ENCODE peak calls at places on chromosomes 5 and 9, in four cellular contexts. J is ascending aorta, Q is caudate nucleus, F is A549. Z is an unnamed sample.
A peak's percentile ranks its signal among the peaks of the same experiment; 100 is the strongest.

GRCh38 chr9:106085479-106085878 is 391.1 kb downstream of the TMEM38B start:
- DNase-seq in Q (no peak), J (no peak), F (no peak), Z (no peak)

GRCh38 chr5:173888473-173889135 is 455 bp downstream of the CPEB4 start:
- DNase-seq in Q (no peak), F (no peak), J (no peak), Z (peak; percentile 69)

GRCh38 chr9:137666505-137666809 is 47.7 kb downstream of the EHMT1 start:
- DNase-seq in Q (no peak), F (no peak), J (no peak), Z (no peak)

GRCh38 chr5:141889282-141889871 is 11.2 kb upstream of the PCDH1 start:
- DNase-seq in J (no peak), Q (no peak), F (peak; percentile 31), Z (no peak)

GRCh38 chr9:131289301-131290038 is at the start of gene PLPP7:
- DNase-seq in Q (peak; percentile 71), F (no peak), J (peak; percentile 91), Z (peak; percentile 88)

GRCh38 chr5:133333561-133334150 is 278.7 kb downstream of the FSTL4 start:
- DNase-seq in J (no peak), F (no peak), Q (no peak), Z (no peak)

GRCh38 chr5:135484563-135485157 is 32.5 kb upstream of the TIFAB start:
- DNase-seq in Q (no peak), J (no peak), F (no peak), Z (no peak)

GRCh38 chr9:109439378-109440116 is 58.6 kb downstream of the PTPN3 start:
- DNase-seq in Q (no peak), F (no peak), J (no peak), Z (no peak)

GRCh38 chr9:110050925-110051355 is 157.0 kb downstream of the C9orf152 start:
- DNase-seq in Q (no peak), J (peak; percentile 72), F (peak; percentile 65), Z (no peak)

GRCh38 chr5:61811052-61811451 is 479.0 kb downstream of the ZSWIM6 start:
- DNase-seq in F (no peak), J (no peak), Q (no peak), Z (no peak)

GRCh38 chr5:54859321-54859720 is 126.1 kb downstream of the ESM1 start:
- DNase-seq in J (no peak), Q (no peak), F (no peak), Z (no peak)

GRCh38 chr5:174925586-174925985 is 201.2 kb downstream of the MSX2 start:
- DNase-seq in F (no peak), J (no peak), Q (no peak), Z (no peak)

GRCh38 chr5:19795218-19795617 is 192.8 kb downstream of the CDH18 start:
- DNase-seq in Q (no peak), F (peak; percentile 3), J (no peak), Z (no peak)

GRCh38 chr5:89253931-89254330 is 370.9 kb upstream of the MEF2C start:
- DNase-seq in Q (no peak), J (no peak), F (no peak), Z (no peak)

GRCh38 chr5:81650992-81651391 is 99.9 kb downstream of the SSBP2 start:
- DNase-seq in Q (no peak), F (no peak), J (no peak), Z (no peak)

GRCh38 chr9:80400624-80401230 is 829.0 kb downstream of the TLE4 start:
- DNase-seq in Q (no peak), J (no peak), F (no peak), Z (no peak)

GRCh38 chr5:14665949-14666741 is 1.6 kb downstream of the OTULIN start:
- DNase-seq in F (peak; percentile 17), Q (no peak), J (no peak), Z (no peak)

GRCh38 chr9:81819859-81820546 is 108.2 kb upstream of the SPATA31D4 start:
- DNase-seq in Q (no peak), J (no peak), F (no peak), Z (no peak)

GRCh38 chr9:36441966-36442365 is 41.9 kb upstream of the RNF38 start:
- DNase-seq in Q (no peak), F (no peak), J (no peak), Z (no peak)

GRCh38 chr5:135426102-135427082 is 20.8 kb downstream of the DCANP1 start:
- DNase-seq in Q (no peak), J (no peak), F (peak; percentile 63), Z (no peak)

GRCh38 chr5:68074048-68074632 is 141.4 kb upstream of the PIK3R1 start:
- DNase-seq in J (no peak), F (no peak), Q (no peak), Z (no peak)

GRCh38 chr9:130424781-130425310 is 19.9 kb upstream of the ASS1 start:
- DNase-seq in Q (no peak), J (no peak), F (no peak), Z (no peak)

GRCh38 chr5:151082976-151083651 is 2.3 kb upstream of the TNIP1 start:
- DNase-seq in J (no peak), F (peak; percentile 88), Q (no peak), Z (peak; percentile 74)

GRCh38 chr5:111172504-111172903 is 51.7 kb upstream of the CAMK4 start:
- DNase-seq in J (no peak), F (no peak), Q (no peak), Z (no peak)

GRCh38 chr9:35341585-35341984 is 148.3 kb upstream of the RUSC2 start:
- DNase-seq in F (no peak), Q (peak; percentile 80), J (peak; percentile 79), Z (peak; percentile 53)

GRCh38 chr5:13957032-13957645 is 12.7 kb upstream of the DNAH5 start:
- DNase-seq in F (peak; percentile 68), J (no peak), Q (no peak), Z (no peak)

GRCh38 chr9:33748633-33749304 is 46.6 kb upstream of the PRSS3 start:
- DNase-seq in F (no peak), Q (no peak), J (no peak), Z (no peak)

GRCh38 chr5:110963495-110963894 is 108.0 kb upstream of the TSLP start:
- DNase-seq in F (no peak), Q (no peak), J (no peak), Z (no peak)

GRCh38 chr5:115549154-115549553 is 4.6 kb upstream of the FEM1C start:
- DNase-seq in J (no peak), F (peak; percentile 21), Q (no peak), Z (no peak)

GRCh38 chr5:44935262-44935661 is 126.5 kb downstream of the MRPS30 start:
- DNase-seq in F (peak; percentile 20), Q (no peak), J (no peak), Z (no peak)
- H3K27ac ChIP-seq in F (no peak overlapping the region), Q (no peak overlapping the region), J (no peak overlapping the region), Z (no peak overlapping the region)

GRCh38 chr5:180047667-180048066 is 23.9 kb downstream of the RNF130 start:
- DNase-seq in J (no peak), Q (no peak), F (no peak), Z (peak; percentile 68)
- H3K27ac ChIP-seq in J (no peak overlapping the region), Q (peak overlapping the region; percentile 11), F (no peak overlapping the region), Z (no peak overlapping the region)

DNA sequence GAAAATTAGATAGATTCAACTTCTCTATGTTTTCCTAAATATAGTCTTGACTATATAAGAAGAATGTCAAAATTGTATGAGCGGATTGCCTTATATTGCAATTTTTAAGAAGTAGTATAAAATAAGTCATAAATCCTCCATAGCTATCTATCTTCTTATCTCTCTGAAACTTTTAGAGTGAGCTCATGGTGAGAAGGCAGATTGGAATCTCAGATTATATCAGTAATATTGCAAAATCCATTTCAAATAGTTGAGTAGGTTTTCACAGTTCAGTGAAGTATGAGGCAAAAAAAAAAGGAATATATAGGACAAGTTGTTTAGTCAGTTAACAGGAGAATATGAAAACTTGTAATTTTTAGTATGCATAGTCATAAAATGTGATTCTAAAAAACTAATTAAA is 156.4 kb downstream of the FAM174A start:
- DNase-seq in F (no peak), Q (no peak), J (no peak), Z (no peak)
- H3K27ac ChIP-seq in F (no peak overlapping the region), Q (no peak overlapping the region), J (no peak overlapping the region), Z (no peak overlapping the region)

GRCh38 chr5:73938938-73939320 is 312.9 kb downstream of the ARHGEF28 start:
- DNase-seq in Q (no peak), F (no peak), J (no peak), Z (no peak)

GRCh38 chr5:73940026-73940425 is 314.0 kb downstream of the ARHGEF28 start:
- DNase-seq in F (no peak), Q (no peak), J (no peak), Z (no peak)

GRCh38 chr5:73940747-73941146 is 314.8 kb downstream of the ARHGEF28 start:
- DNase-seq in J (no peak), Q (no peak), F (no peak), Z (no peak)

GRCh38 chr5:73938280-73938937 is 312.4 kb downstream of the ARHGEF28 start:
- DNase-seq in J (no peak), F (peak; percentile 66), Q (no peak), Z (no peak)

GRCh38 chr5:73939535-73939934 is 313.5 kb downstream of the ARHGEF28 start:
- DNase-seq in J (no peak), F (peak; percentile 17), Q (no peak), Z (no peak)
- H3K27ac ChIP-seq in J (peak overlapping the region; percentile 75), F (no peak overlapping the region), Q (no peak overlapping the region), Z (no peak overlapping the region)

GRCh38 chr5:4015709-4016108 is 420.1 kb downstream of the IRX1 start:
- DNase-seq in J (no peak), Q (no peak), F (no peak), Z (no peak)

GRCh38 chr5:4019841-4020240 is 424.2 kb downstream of the IRX1 start:
- DNase-seq in F (no peak), J (no peak), Q (no peak), Z (no peak)

GRCh38 chr5:4018007-4018406 is 422.4 kb downstream of the IRX1 start:
- DNase-seq in Q (no peak), J (no peak), F (no peak), Z (no peak)

GRCh38 chr5:4018968-4019766 is 423.5 kb downstream of the IRX1 start:
- DNase-seq in F (no peak), Q (no peak), J (no peak), Z (no peak)

GRCh38 chr5:4017076-4017803 is 421.6 kb downstream of the IRX1 start:
- DNase-seq in J (no peak), Q (no peak), F (no peak), Z (no peak)
- H3K27ac ChIP-seq in J (no peak overlapping the region), Q (no peak overlapping the region), F (no peak overlapping the region), Z (no peak overlapping the region)